ENCODE peak calls at places on chromosomes 4 and X, in five cellular contexts. V is fibroblast of lung; E is upper lobe of right lung; U is CD8-positive, alpha-beta T cell; G is kidney epithelial cell. J is an unnamed sample.

GRCh38 chr4:139924782-139925181 is 229.2 kb downstream of the MAML3 start:
- DNase-seq in E (no peak), V (no peak), U (no peak), G (no peak), J (no peak)

GRCh38 chr4:139167774-139168444 is 9.1 kb downstream of the ELF2 start:
- DNase-seq in U (no peak), E (no peak), G (no peak), V (peak), J (no peak)

GRCh38 chr4:108830509-108831244 is 67.8 kb upstream of the ETNPPL start:
- DNase-seq in U (no peak), G (no peak), V (peak), E (peak), J (no peak)

GRCh38 chrX:145178268-145178667 is 69.0 kb upstream of the SPANXN1 start:
- DNase-seq in E (no peak), G (no peak), U (no peak), V (no peak), J (no peak)

GRCh38 chrX:48458711-48459110 is 11.3 kb downstream of the SLC38A5 start:
- DNase-seq in E (no peak), G (no peak), V (no peak), U (no peak), J (no peak)

GRCh38 chr4:158297866-158298265 is 87.6 kb downstream of the TMEM144 start:
- DNase-seq in U (no peak), V (no peak), G (no peak), E (no peak), J (no peak)

GRCh38 chr4:76087007-76087769 is 12.7 kb downstream of the ART3 start:
- DNase-seq in V (peak), U (no peak), G (peak), E (no peak), J (no peak)

GRCh38 chr4:157079441-157079840 is 3.5 kb downstream of the GLRB start:
- DNase-seq in V (no peak), G (no peak), E (no peak), U (no peak), J (no peak)

GRCh38 chr4:188864741-188865140 is 725.5 kb downstream of the TRIML1 start:
- DNase-seq in V (no peak), U (no peak), G (no peak), E (no peak), J (no peak)

GRCh38 chrX:70769659-70770232 is 138.8 kb downstream of the TEX11 start:
- DNase-seq in U (no peak), G (peak), E (no peak), V (no peak), J (no peak)

GRCh38 chrX:138191998-138192397 is 519.5 kb downstream of the FGF13 start:
- DNase-seq in U (no peak), E (no peak), G (no peak), V (peak), J (no peak)

GRCh38 chrX:46044486-46044885 is 500.7 kb downstream of the ZNF674 start:
- DNase-seq in G (no peak), U (no peak), E (no peak), V (peak), J (no peak)

GRCh38 chrX:105695451-105695850 is 126.9 kb upstream of the NRK start:
- DNase-seq in V (peak), U (no peak), G (peak), E (no peak), J (no peak)

GRCh38 chrX:39903937-39904336 is 193.8 kb downstream of the BCOR start:
- DNase-seq in G (no peak), E (no peak), V (peak), U (no peak), J (no peak)

GRCh38 chr4:109942292-109942926 is 29.7 kb downstream of the EGF start:
- DNase-seq in V (no peak), U (no peak), G (no peak), E (no peak), J (no peak)

GRCh38 chr4:157220026-157220881 is at the start of gene GRIA2:
- DNase-seq in E (peak), G (no peak), V (peak), U (no peak), J (no peak)

GRCh38 chrX:66914082-66914481 is 275.2 kb upstream of the EDA2R start:
- DNase-seq in U (no peak), V (no peak), E (no peak), G (no peak), J (peak)

GRCh38 chr4:159444668-159445067 is 341.8 kb downstream of the RAPGEF2 start:
- DNase-seq in U (no peak), V (peak), G (no peak), E (no peak), J (no peak)

GRCh38 chrX:6904178-6904577 is 243.3 kb upstream of the STS start:
- DNase-seq in U (no peak), E (no peak), G (no peak), V (no peak), J (no peak)

GRCh38 chr4:71992571-71992970 is 39.2 kb upstream of the NPFFR2 start:
- DNase-seq in E (no peak), U (no peak), G (no peak), V (peak), J (no peak)

GRCh38 chrX:21438792-21439191 is 64.6 kb downstream of the CNKSR2 start:
- DNase-seq in E (no peak), G (no peak), V (no peak), U (no peak), J (no peak)

GRCh38 chr4:186596346-186596745 is 41.0 kb upstream of the MTNR1A start:
- DNase-seq in U (no peak), G (no peak), V (no peak), E (no peak), J (no peak)

GRCh38 chr4:149951501-149951900 is 126.7 kb upstream of the DCLK2 start:
- DNase-seq in E (no peak), V (no peak), U (no peak), G (no peak), J (no peak)

GRCh38 chr4:112370466-112370865 is 73.3 kb downstream of the ALPK1 start:
- DNase-seq in E (no peak), V (no peak), G (no peak), U (no peak), J (no peak)

GRCh38 chrX:74931214-74931613 is 6.0 kb upstream of the NEXMIF start:
- DNase-seq in G (no peak), E (no peak), V (no peak), U (no peak), J (no peak)

GRCh38 chrX:74922922-74923321 is 2.3 kb downstream of the NEXMIF start:
- DNase-seq in V (no peak), U (no peak), G (no peak), E (no peak), J (no peak)

GRCh38 chrX:74924449-74925209 is 623 bp downstream of the NEXMIF start:
- DNase-seq in G (no peak), E (peak), U (no peak), V (peak), J (peak)

GRCh38 chrX:74923942-74924448 is 1.3 kb downstream of the NEXMIF start:
- DNase-seq in G (no peak), U (no peak), E (peak), V (no peak), J (no peak)

DNA sequence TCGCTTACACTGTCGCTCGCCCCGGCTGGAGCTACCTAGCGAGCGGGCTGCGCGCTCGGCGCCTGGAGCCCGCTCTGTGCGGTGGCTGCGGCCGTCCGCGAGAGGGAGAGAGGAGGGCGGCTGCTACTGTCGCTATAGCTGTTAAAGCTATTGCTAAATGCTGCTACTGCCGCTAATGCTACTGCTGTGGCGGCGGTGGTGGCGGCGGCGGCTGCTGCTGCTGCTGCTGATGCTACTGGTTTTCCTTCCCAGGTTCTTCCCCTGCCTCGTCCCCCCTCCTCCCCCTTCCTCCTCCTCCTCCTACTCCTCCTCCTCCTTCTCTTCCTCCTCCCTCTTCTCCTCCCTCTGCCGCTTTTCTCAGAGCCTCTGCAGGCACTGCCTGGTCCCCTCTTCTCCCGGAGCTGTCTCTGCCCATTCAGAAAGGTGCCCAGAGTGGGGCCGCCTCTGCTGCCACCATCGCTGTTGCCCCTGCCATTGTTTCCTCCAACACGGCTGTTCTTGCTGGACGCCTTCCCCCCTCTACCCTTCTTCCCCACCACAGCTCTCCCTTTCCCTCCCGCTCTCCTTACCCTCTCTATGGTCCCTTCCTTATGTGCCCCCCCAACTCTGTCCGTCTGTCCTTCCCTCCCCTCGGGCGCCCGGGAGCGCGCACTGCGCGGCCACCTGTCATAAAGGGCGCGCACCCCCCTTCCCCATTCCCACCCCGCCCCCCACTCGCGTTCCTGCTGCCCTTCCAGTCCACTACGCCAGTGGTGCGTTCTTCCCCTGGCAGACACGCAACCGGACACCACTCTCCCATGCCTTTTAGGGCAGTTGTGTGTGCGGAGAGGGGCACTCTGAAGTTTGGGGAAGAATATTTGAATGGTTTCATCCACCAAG is at the start of gene NEXMIF:
- DNase-seq in G (no peak), V (peak), U (peak), E (no peak), J (no peak)
- H3K4me3 ChIP-seq in G (peak), V (no peak), U (peak), E (peak), J (peak)

GRCh38 chr4:82891728-82892466 is 944 bp upstream of the SEC31A start:
- DNase-seq in G (no peak), V (peak), U (no peak), E (no peak), J (no peak)
- H3K4me3 ChIP-seq in G (peak), V (peak), U (peak), E (peak), J (peak)

GRCh38 chr4:172980178-172980577 is 188.4 kb upstream of the GALNT7 start:
- DNase-seq in E (no peak), U (no peak), V (no peak), G (no peak), J (no peak)
- H3K4me3 ChIP-seq in E (no peak), U (no peak), V (no peak), G (no peak), J (no peak)

DNA sequence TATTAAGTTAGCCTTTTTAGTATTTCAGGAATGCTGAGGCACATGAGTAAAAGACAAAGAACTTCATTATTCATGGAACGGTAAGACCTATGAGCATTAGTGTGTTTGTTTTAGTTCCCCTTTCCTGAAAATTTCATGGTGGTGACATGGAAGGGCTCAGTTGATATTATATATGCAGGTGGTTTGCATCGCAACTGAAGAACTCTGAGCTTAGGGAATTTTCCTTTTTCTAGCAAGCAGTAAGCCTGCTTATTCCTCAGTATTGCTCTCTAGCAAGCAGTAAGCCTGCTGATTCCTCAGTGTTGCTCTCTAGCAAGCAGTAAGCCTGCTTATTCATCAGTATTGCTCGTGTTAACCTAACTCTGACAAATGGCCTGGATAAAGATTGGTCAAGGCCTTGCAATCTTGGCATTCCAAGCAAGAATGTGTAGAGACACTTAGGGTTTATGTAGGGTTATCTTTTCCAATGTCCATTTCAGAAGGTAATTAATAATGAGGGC is 37.7 kb upstream of the MAGEB18 start:
- DNase-seq in V (no peak), U (no peak), G (no peak), E (no peak), J (no peak)
- H3K4me3 ChIP-seq in V (no peak), U (no peak), G (no peak), E (no peak), J (no peak)

GRCh38 chr4:2057382-2058065 is 1.6 kb upstream of the NAT8L start:
- DNase-seq in U (no peak), G (no peak), E (no peak), V (no peak), J (no peak)
- H3K4me3 ChIP-seq in U (no peak), G (no peak), E (no peak), V (no peak), J (no peak)

GRCh38 chrX:25015486-25016360 is at the start of gene ARX:
- DNase-seq in E (peak), U (no peak), G (no peak), V (peak), J (no peak)

GRCh38 chrX:25017667-25018247 is 2.0 kb upstream of the ARX start:
- DNase-seq in U (no peak), E (no peak), G (no peak), V (no peak), J (no peak)

GRCh38 chrX:25014366-25014838 is 1.4 kb downstream of the ARX start:
- DNase-seq in V (no peak), E (no peak), G (no peak), U (no peak), J (no peak)

GRCh38 chrX:25016938-25017598 is 1.3 kb upstream of the ARX start:
- DNase-seq in U (no peak), G (no peak), V (no peak), E (no peak), J (no peak)

DNA sequence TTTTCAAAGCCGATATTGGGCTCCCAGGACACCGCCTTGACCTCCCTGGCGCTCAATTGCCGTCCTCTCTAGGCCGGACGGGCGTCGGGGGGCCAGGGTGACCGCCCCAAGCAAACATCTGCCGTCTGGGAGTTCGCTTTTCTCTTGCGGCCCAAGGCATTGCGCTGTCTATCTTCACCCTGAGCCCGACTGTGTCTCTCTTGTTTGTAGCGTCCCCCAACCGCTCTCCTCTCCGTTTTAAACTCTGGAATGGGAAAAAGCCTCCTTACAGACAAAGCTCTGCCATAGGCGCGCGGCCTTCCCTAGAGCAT is 551 bp upstream of the ARX start:
- DNase-seq in E (no peak), V (no peak), G (no peak), U (no peak), J (no peak)
- H3K4me3 ChIP-seq in E (no peak), V (no peak), G (no peak), U (no peak), J (no peak)

DNA sequence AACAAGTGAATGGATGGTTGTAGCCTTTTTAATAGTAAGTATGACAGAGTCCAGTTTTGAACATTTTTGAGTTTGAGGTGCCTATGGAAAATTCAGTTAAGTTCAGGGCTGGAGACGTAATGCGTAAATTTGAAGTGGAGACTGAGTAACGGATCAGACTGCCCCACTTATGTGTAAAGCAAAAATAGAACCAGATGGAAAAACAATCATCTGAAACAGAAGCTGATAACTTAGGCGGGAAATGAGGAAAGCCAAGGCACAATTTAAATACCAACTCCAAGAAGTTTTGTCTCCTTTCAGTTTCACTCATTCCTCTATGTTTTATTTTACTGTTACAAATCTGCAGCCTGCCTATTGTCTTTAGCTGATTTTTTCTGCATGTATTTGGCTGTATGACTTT is 1.2 kb downstream of the SGCB start:
- DNase-seq in G (no peak), V (peak), E (no peak), U (no peak), J (no peak)
- H3K4me3 ChIP-seq in G (peak), V (peak), E (peak), U (no peak), J (peak)

DNA sequence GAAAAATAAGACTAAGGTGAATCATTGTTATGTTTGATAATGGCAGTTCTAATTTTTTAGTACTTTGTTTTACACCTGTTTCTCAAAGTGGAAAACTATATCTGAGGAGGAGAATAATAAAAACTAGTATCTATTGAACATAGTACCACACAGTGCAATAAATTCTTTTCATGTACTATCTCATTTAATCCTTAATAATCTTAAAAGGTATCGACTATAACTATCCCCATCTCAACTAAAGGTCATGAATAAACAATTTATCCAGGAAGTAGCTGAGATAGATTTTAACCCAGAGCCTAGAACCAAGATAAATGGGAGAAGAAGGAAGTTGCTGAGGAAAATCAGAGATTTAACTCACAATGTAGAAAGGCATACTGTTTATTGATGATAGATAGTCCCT is 2.5 kb downstream of the CHIC2 start:
- DNase-seq in U (no peak), G (no peak), E (no peak), V (no peak), J (no peak)
- H3K4me3 ChIP-seq in U (no peak), G (no peak), E (peak), V (peak), J (peak)

DNA sequence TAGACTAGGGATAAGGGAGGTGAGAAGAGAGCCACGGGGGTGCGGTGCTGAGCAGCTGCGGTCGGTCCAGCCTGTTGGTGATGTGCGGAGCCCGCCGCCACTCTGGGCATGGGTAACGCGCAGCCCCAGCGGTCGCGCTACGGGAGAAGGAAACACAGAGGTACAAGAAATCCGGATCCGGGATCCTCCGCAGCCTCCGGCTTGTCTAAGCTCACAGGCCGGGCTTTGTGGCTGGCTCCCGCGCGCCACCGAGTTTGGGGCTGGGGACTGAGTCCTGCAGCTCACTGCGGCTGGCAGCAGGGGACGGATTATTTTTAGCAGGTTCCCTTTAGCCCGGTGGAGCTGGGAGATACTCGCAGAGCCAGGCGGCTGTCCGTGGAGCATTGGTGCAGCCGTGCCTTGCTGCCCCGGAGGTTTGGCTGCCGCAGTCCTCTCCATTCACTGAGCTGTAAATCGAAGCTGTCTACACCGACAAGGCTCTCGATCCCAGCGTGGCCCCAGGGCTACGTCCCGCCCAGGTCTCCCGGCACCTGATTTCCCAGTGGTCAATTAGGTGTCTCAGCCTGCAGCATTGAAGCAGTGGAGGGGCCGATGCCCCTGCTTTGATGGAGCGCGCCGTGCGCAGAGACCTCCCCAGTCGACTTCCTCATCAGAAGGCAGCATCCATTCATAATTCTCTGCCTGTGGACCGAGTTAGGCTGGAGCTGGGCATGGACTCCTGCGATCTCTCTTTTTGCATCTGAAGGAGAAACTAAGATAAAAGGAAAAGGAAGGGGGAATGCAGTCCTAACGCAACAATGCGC is 81.9 kb upstream of the SCML1 start:
- DNase-seq in G (no peak), E (no peak), V (peak), U (no peak), J (no peak)
- H3K4me3 ChIP-seq in G (peak), E (peak), V (peak), U (peak), J (peak)

J was measured in ascending aorta.